ENCODE peak calls at places on chromosome 2, in four cellular contexts. J is HCT116, G is K562, L is H1. P is an unnamed sample.
A peak's percentile ranks its signal among the peaks of the same experiment; 100 is the strongest.

GRCh38 chr2:10478916-10479315 is 30.8 kb upstream of the ODC1 start:
- DNase-seq in G (no peak), J (no peak), L (no peak), P (no peak)

GRCh38 chr2:25251461-25252273 is 83.3 kb upstream of the POMC start:
- DNase-seq in G (peak; percentile 81), L (no peak), J (no peak), P (peak; percentile 91)

GRCh38 chr2:30257266-30258214 is 26.2 kb downstream of the LBH start:
- DNase-seq in J (no peak), L (no peak), G (no peak), P (no peak)

GRCh38 chr2:28424799-28425492 is 32.3 kb downstream of the FOSL2 start:
- DNase-seq in G (no peak), J (no peak), L (no peak), P (no peak)

GRCh38 chr2:157830696-157831570 is 45.2 kb downstream of the ACVR1 start:
- DNase-seq in J (peak; percentile 67), L (no peak), G (no peak), P (peak; percentile 52)

GRCh38 chr2:19785432-19785831 is 116.4 kb downstream of the TTC32 start:
- DNase-seq in L (no peak), G (no peak), J (no peak), P (no peak)

GRCh38 chr2:36565712-36566111 is 32.3 kb downstream of the FEZ2 start:
- DNase-seq in J (no peak), L (no peak), G (no peak), P (no peak)

GRCh38 chr2:239598732-239599090 is 197.9 kb upstream of the HDAC4 start:
- DNase-seq in J (no peak), L (no peak), G (no peak), P (no peak)

GRCh38 chr2:172094319-172095145 is 8.2 kb downstream of the DLX2 start:
- DNase-seq in L (no peak), J (no peak), G (no peak), P (no peak)

GRCh38 chr2:160022162-160022561 is 40.3 kb downstream of the PLA2R1 start:
- DNase-seq in G (peak; percentile 29), L (no peak), J (no peak), P (no peak)

GRCh38 chr2:240396623-240397541 is 38.6 kb upstream of the GPC1 start:
- DNase-seq in J (no peak), L (no peak), G (no peak), P (no peak)

GRCh38 chr2:36812196-36812595 is 115.7 kb downstream of the VIT start:
- DNase-seq in G (peak; percentile 41), L (peak; percentile 9), J (peak; percentile 22), P (peak; percentile 35)

GRCh38 chr2:55115795-55116597 is 65.7 kb upstream of the RTN4 start:
- DNase-seq in J (peak; percentile 80), G (peak; percentile 59), L (no peak), P (no peak)

GRCh38 chr2:224248944-224249371 is 152.9 kb downstream of the FAM124B start:
- DNase-seq in L (no peak), G (no peak), J (no peak), P (no peak)

GRCh38 chr2:49770919-49771318 is 616.6 kb upstream of the FSHR start:
- DNase-seq in L (peak; percentile 56), G (no peak), J (no peak), P (peak; percentile 53)

GRCh38 chr2:72141881-72142742 is 5.5 kb downstream of the CYP26B1 start:
- DNase-seq in J (no peak), L (no peak), G (no peak), P (no peak)

GRCh38 chr2:68846056-68846455 is 25.1 kb downstream of the BMP10 start:
- DNase-seq in G (no peak), J (no peak), L (no peak), P (no peak)

GRCh38 chr2:178733975-178734374 is 73.2 kb downstream of the TTN start:
- DNase-seq in G (no peak), J (no peak), L (no peak), P (no peak)

GRCh38 chr2:95301186-95301585 is 4.0 kb downstream of the KCNIP3 start:
- DNase-seq in L (no peak), G (no peak), J (no peak), P (no peak)

GRCh38 chr2:135151615-135152014 is 99.5 kb downstream of the RAB3GAP1 start:
- DNase-seq in J (no peak), L (no peak), G (no peak), P (peak; percentile 26)

GRCh38 chr2:133591164-133591563 is 22.9 kb upstream of the NCKAP5 start:
- DNase-seq in L (no peak), G (no peak), J (no peak), P (no peak)

GRCh38 chr2:69012310-69013122 is 463 bp upstream of the ANTXR1 start:
- DNase-seq in J (peak; percentile 23), L (no peak), G (peak; percentile 66), P (peak; percentile 66)

GRCh38 chr2:69770193-69770702 is 28.3 kb downstream of the ANXA4 start:
- DNase-seq in L (no peak), G (peak; percentile 65), J (peak; percentile 87), P (peak; percentile 68)

GRCh38 chr2:42142476-42143184 is 26.5 kb upstream of the EML4 start:
- DNase-seq in J (no peak), G (no peak), L (no peak), P (peak; percentile 34)

GRCh38 chr2:124091721-124092120 is 66.6 kb downstream of the CNTNAP5 start:
- DNase-seq in G (no peak), L (no peak), J (no peak), P (no peak)

GRCh38 chr2:127058246-127058580 is 48.7 kb downstream of the BIN1 start:
- DNase-seq in L (no peak), J (no peak), G (no peak), P (no peak)

DNA sequence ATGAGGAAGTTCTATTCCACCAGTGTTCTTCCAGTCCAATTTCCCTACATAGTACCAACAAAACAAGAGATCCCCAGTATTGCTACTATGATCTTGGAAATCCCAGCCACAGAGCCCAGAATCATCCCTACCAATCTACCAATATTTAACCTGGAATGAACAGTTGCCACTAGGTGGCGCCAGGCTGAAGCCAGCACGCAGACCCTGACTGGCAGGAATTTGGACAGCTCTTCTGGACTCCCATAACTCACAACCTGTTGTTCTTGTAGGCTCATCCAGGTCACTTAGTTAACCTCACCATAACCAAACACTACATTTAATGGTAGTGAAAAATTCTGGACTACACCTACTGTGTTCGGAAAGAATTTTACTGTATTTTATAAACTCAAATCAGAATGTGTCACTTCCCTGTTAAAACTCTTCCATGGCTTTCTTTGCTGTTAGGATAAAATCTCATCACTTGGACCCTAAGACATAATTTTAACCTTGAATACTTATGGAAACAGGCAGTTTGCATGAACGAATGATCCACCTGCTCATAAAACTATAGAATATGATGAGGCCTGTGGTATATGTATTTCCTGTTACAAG is 59.8 kb upstream of the SLC38A11 start:
- DNase-seq in L (no peak), G (peak; percentile 39), J (peak; percentile 44), P (peak; percentile 68)
- TF ChIP-seq FOSL1 in L (no peak), G (no peak), J (no peak), P (no peak)

DNA sequence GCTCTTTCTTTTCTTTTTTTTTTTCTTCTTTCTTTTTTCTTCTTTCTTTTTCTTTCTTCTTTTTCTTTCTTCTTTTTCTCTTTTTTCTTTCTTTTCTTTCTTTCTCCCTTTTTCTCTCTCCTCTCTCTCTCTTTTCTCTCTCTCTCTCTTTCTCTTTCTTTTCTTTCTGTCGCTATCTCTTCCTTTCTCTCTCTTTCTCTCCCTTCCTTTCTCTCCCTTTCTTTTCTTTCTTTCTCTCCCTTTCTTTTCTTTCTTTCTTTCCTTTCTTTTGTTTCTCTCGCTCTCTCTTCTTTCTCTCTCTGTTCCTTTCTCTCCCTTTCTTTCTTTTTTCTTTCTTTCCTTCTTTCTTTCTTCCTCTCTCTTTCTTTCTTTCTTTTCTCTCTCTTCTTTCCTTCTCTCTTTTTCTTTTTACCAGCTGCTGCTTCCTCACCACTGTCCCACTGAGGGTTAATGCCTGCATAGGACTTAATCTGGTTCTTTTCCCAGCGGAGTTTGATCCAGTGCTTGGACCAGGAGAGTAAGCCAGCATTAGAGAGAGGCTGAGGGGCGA is 145.4 kb upstream of the SIX2 start:
- DNase-seq in L (no peak), G (no peak), J (no peak), P (no peak)
- TF ChIP-seq FOSL1 in L (no peak), G (no peak), J (no peak), P (no peak)

GRCh38 chr2:60440761-60441160 is 112.7 kb downstream of the BCL11A start:
- DNase-seq in J (no peak), L (no peak), G (no peak), P (no peak)
- TF ChIP-seq FOSL1 in J (no peak), L (no peak), G (no peak), P (no peak)

DNA sequence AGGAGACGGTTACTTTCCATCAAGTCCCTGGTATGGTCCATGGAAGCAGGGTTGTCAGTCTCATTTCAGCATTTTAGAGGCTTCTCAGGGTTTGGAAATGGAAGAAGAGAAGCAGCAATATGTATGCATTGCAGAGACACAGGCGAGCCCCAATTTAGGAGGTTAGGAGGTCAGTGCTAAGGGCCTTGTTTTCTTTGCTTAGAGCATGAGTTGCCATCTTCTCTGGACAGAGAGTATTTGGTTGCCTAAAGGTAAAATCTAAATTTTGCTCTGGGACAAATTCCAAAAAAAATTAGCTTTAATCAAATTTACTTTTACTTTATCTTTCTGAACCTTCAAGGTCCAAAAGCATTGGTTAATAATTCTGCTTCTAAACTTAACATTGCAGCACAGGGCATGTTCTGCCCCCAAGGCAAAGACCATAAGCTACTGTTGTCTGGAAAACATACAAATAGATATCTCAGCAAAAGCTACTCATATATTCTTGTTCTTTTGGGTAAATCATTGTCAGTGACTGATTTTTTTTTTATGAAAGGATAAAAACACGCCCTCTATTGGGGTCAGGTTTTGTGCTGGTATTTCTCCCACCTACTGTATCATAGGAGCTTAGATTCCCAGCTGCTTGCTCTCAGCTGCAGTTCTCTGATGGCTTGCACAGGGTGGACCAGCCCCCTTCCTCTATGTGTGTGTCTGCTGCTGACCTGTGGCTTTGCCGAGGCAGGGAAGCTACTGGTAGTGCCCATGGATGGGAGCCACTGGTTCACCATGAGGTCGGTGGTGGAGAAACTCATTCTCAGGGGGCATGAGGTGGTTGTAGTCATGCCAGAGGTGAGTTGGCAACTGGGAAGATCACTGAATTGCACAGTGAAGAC is at the start of gene UGT1A9:
- DNase-seq in L (no peak), J (no peak), G (no peak), P (no peak)
- TF ChIP-seq FOSL1 in L (no peak), J (no peak), G (no peak), P (no peak)

GRCh38 chr2:65501074-65501473 is 68.7 kb upstream of the SPRED2 start:
- DNase-seq in G (no peak), L (no peak), J (no peak), P (no peak)
- TF ChIP-seq FOSL1 in G (no peak), L (no peak), J (no peak), P (no peak)

GRCh38 chr2:100736121-100736915 is 83.6 kb upstream of the NPAS2 start:
- DNase-seq in G (no peak), J (no peak), L (no peak), P (no peak)

GRCh38 chr2:100730290-100730868 is 89.6 kb upstream of the NPAS2 start:
- DNase-seq in J (peak; percentile 62), L (peak; percentile 43), G (peak; percentile 23), P (peak; percentile 82)

GRCh38 chr2:100731535-100731981 is 88.4 kb upstream of the NPAS2 start:
- DNase-seq in G (no peak), L (no peak), J (no peak), P (no peak)

GRCh38 chr2:100733344-100734187 is 86.4 kb upstream of the NPAS2 start:
- DNase-seq in G (no peak), J (no peak), L (no peak), P (peak; percentile 37)
- TF ChIP-seq FOSL1 in G (no peak), J (peak; percentile 41), L (no peak), P (no peak)

GRCh38 chr2:96396095-96396494 is 60.5 kb downstream of the NCAPH start:
- DNase-seq in J (no peak), L (no peak), G (no peak), P (no peak)
- TF ChIP-seq FOSL1 in J (no peak), L (no peak), G (no peak), P (no peak)

GRCh38 chr2:38600242-38600891 is 2.4 kb downstream of the HNRNPLL start:
- DNase-seq in L (no peak), J (no peak), G (peak; percentile 32), P (peak; percentile 52)
- TF ChIP-seq FOSL1 in L (no peak), J (no peak), G (no peak), P (no peak)